ENCODE peak calls at places on chromosome 5, in four cellular contexts. H is spleen, J is K562, Y is tibial nerve. D is an unnamed sample.

GRCh38 chr5:12292610-12293204 is 388.5 kb upstream of the CTNND2 start:
- DNase-seq in H (no peak), J (peak; percentile 39), Y (no peak), D (no peak)

GRCh38 chr5:7094626-7095025 is 301.3 kb upstream of the ADCY2 start:
- DNase-seq in H (no peak), J (peak; percentile 37), Y (no peak), D (no peak)

GRCh38 chr5:157772077-157772613 is 28.6 kb downstream of the LSM11 start:
- DNase-seq in H (no peak), J (no peak), Y (no peak), D (no peak)

GRCh38 chr5:400282-401215 is 42.4 kb upstream of the EXOC3 start:
- DNase-seq in H (peak; percentile 75), J (no peak), Y (no peak), D (no peak)

GRCh38 chr5:86909896-86910295 is 292.2 kb downstream of the COX7C start:
- DNase-seq in H (no peak), J (no peak), Y (no peak), D (no peak)

GRCh38 chr5:11012295-11012694 is 251.3 kb upstream of the DAP start:
- DNase-seq in H (no peak), J (no peak), Y (no peak), D (no peak)

GRCh38 chr5:105947461-105947860 is 1723.3 kb downstream of the EFNA5 start:
- DNase-seq in H (no peak), J (no peak), Y (no peak), D (no peak)

GRCh38 chr5:17374973-17375844 is 122.8 kb upstream of the TAF11L2 start:
- DNase-seq in H (no peak), J (no peak), Y (no peak), D (no peak)

GRCh38 chr5:130652178-130652577 is 512.9 kb downstream of the HINT1 start:
- DNase-seq in H (no peak), J (no peak), Y (no peak), D (no peak)

GRCh38 chr5:4513381-4513780 is 626.7 kb upstream of the ADAMTS16 start:
- DNase-seq in H (no peak), J (no peak), Y (no peak), D (no peak)

GRCh38 chr5:123538670-123539459 is 26.9 kb downstream of the CSNK1G3 start:
- DNase-seq in H (no peak), J (no peak), Y (no peak), D (no peak)

GRCh38 chr5:1509346-1510085 is 14.2 kb downstream of the LPCAT1 start:
- DNase-seq in H (peak; percentile 57), J (no peak), Y (peak; percentile 10), D (peak; percentile 3)

GRCh38 chr5:68533571-68534051 is 318.1 kb downstream of the PIK3R1 start:
- DNase-seq in H (no peak), J (no peak), Y (no peak), D (no peak)

GRCh38 chr5:39526914-39527477 is 102.2 kb upstream of the DAB2 start:
- DNase-seq in H (no peak), J (no peak), Y (no peak), D (no peak)
- H3K36me3 ChIP-seq in H (no peaks in the 10 kb centered on the region), J (no peaks in the 10 kb centered on the region), Y (no peaks in the 10 kb centered on the region), D (no peaks in the 10 kb centered on the region)

GRCh38 chr5:55102345-55102744 is at the start of gene GZMA:
- DNase-seq in H (no peak), J (no peak), Y (no peak), D (no peak)

GRCh38 chr5:55104966-55105701 is 2.7 kb downstream of the GZMA start:
- DNase-seq in H (no peak), J (no peak), Y (no peak), D (no peak)

GRCh38 chr5:55108651-55109050 is 6.2 kb downstream of the GZMA start:
- DNase-seq in H (no peak), J (no peak), Y (no peak), D (no peak)

GRCh38 chr5:55101556-55102276 is 730 bp upstream of the GZMA start:
- DNase-seq in H (no peak), J (no peak), Y (no peak), D (no peak)

GRCh38 chr5:55104036-55104767 is 1.8 kb downstream of the GZMA start:
- DNase-seq in H (no peak), J (no peak), Y (no peak), D (no peak)
- H3K4me1 ChIP-seq in H (no peaks in the 10 kb centered on the region), J (no peaks in the 10 kb centered on the region), Y (no peaks in the 10 kb centered on the region), D (no peaks in the 10 kb centered on the region)

DNA sequence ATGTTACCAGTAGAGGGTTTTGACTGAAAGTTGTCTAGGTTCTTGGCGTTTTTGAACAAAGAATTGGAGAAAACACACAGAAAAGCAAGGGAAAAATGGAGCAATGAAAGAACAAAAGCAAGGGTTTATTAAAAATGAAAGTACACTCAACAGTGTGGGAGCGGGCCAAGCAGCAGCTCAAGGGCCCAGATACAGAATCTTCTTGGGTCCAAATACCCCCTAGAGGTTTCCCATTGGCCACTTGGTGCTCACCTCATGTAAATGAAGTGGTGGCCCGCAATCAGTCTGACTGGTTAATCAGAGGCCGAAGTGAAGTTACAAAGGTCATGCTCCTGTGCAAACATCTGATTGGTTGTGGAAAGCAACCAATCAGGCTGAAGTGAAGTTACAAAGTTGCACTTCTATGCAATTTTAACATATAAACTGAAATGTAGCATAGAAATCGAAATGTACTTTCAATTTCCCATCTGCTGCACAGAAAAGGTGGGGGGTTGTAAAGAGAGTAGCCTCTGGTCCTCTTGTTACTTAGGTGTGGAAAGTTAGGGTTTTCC is 1.9 kb upstream of the GM2A start:
- DNase-seq in H (no peak), J (peak; percentile 40), Y (no peak), D (no peak)
- TF ChIP-seq POLR2A in H (no peak), J (no peak), Y (no peak), D (no peak)

DNA sequence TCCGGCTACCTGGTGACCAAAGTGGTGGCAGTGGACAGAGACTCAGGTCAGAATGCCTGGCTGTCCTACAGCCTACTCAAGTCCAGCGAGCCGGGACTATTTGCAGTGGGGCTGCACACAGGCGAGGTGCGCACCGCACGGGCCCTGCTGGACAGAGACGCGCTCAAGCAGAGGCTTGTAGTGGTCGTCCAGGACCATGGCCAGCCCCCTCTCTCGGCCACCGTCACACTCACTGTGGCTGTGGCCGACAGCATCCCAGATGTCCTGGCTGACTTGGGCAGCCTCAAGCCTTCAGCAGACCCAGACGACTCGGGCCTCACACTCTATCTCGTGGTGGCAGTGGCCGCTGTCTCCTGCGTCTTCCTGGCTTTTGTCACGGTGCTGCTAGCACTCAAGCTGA is 2.1 kb downstream of the PCDHGA4 start:
- DNase-seq in H (no peak), J (no peak), Y (no peak), D (no peak)
- H3K36me3 ChIP-seq in H (no peaks in the 10 kb centered on the region), J (no peaks in the 10 kb centered on the region), Y (no peaks in the 10 kb centered on the region), D (no peaks in the 10 kb centered on the region)

GRCh38 chr5:155252717-155253116 is 239.2 kb downstream of the KIF4B start:
- DNase-seq in H (no peak), J (no peak), Y (no peak), D (no peak)
- H3K4me1 ChIP-seq in H (no peaks in the 10 kb centered on the region), J (no peaks in the 10 kb centered on the region), Y (no peaks in the 10 kb centered on the region), D (no peaks in the 10 kb centered on the region)

GRCh38 chr5:2874099-2874498 is 122.6 kb upstream of the IRX2 start:
- DNase-seq in H (peak; percentile 40), J (no peak), Y (no peak), D (no peak)
- TF ChIP-seq POLR2A in H (no peak), J (no peak), Y (no peak), D (no peak)

GRCh38 chr5:139340051-139340450 is 1.6 kb upstream of the PAIP2 start:
- DNase-seq in H (no peak), J (no peak), Y (no peak), D (no peak)
- H3K36me3 ChIP-seq in H (no peaks in the 10 kb centered on the region), J (peaks cover 10% of the 10 kb centered on the region), Y (no peaks in the 10 kb centered on the region), D (no peaks in the 10 kb centered on the region)